ENCODE peak calls at places on chromosomes 7 and 10, in eight cellular contexts. V is ovary, B is Peyer's patch, M is breast epithelium, J is HepG2, N is heart left ventricle, F is H1, C is IMR-90. A is an unnamed sample.

GRCh38 chr7:22320416-22320815 is 36.5 kb downstream of the RAPGEF5 start:
- DNase-seq in V (no peak), B (no peak), M (no peak), J (no peak), N (no peak), F (no peak), C (no peak), A (no peak)

GRCh38 chr10:89242840-89243586 is 8.6 kb downstream of the LIPA start:
- DNase-seq in V (no peak), B (no peak), M (no peak), J (no peak), N (no peak), F (no peak), C (no peak), A (no peak)

GRCh38 chr7:40612298-40612697 is 477.5 kb downstream of the SUGCT start:
- DNase-seq in V (no peak), B (no peak), M (no peak), J (no peak), N (no peak), F (no peak), C (no peak), A (no peak)

GRCh38 chr10:90742189-90742588 is 115.7 kb downstream of the HTR7 start:
- DNase-seq in V (no peak), B (no peak), M (no peak), J (no peak), N (no peak), F (no peak), C (peak), A (no peak)

GRCh38 chr7:122673951-122674350 is 25.0 kb downstream of the RNF133 start:
- DNase-seq in V (no peak), B (no peak), M (no peak), J (no peak), N (no peak), F (no peak), C (no peak), A (no peak)

GRCh38 chr7:82210422-82211184 is 233.0 kb downstream of the CACNA2D1 start:
- DNase-seq in V (no peak), B (no peak), M (no peak), J (no peak), N (no peak), F (no peak), C (peak), A (peak)

GRCh38 chr7:3463696-3464095 is 162.6 kb downstream of the SDK1 start:
- DNase-seq in V (no peak), B (no peak), M (no peak), J (no peak), N (no peak), F (no peak), C (no peak), A (no peak)

GRCh38 chr10:132099701-132100481 is 34.1 kb downstream of the JAKMIP3 start:
- DNase-seq in V (no peak), B (peak), M (no peak), J (no peak), N (no peak), F (peak), C (no peak), A (no peak)

GRCh38 chr10:127852456-127852855 is 40.3 kb downstream of the CLRN3 start:
- DNase-seq in V (no peak), B (no peak), M (no peak), J (no peak), N (no peak), F (no peak), C (no peak), A (no peak)

GRCh38 chr10:104231784-104232612 is at the start of gene CFAP43:
- DNase-seq in V (peak), B (peak), M (peak), J (peak), N (peak), F (peak), C (peak), A (peak)
- TF ChIP-seq POLR2A in V (peak), B (no peak), M (peak), J (peak), N (no peak), F (peak), C (no peak), A (peak)

DNA sequence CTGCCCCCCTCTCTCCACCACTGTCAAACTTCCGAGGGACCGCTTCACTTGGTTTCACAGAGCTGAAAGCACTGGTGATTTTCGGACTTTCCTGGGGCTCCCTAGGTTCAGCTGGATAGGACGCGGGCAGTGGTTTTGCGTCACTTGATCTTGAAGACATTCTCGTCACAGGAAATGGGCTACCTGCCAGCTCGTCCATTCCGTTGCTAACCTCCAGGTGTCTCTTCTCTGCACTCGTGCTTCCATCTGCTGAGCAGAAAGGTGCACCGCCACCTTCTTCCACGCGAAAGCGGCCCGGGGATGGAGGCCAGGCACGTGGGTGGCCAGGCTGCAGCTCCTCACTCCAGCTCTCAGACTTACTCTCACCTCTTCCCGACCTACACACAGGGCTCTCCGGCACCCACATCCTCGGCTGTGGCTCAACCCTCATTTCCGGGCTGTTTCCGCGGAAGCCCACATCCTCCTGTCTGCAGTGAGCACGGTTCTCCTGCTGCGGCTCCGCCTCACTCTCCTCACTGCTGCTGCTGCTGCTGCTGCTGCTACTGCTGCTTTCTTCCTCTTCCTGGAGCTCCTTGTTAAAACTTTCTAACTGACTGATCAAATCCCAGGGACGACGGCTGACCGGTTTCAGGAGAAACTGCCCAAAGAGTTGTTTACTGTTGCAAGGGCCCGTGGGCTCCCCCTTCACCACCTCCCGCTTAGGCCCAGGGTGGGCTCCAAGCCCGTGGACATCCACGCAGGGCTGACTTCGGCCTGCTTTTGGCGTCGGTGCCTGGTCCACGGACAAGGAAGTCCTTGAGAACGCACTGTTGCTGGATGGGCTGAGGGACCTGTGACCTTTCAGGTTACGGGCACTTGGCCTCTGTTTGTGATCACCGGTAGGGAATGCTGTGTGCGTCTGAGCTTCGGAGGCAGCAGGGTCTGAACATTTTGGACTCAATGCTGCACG is 32.1 kb downstream of the JCAD start:
- DNase-seq in V (no peak), B (peak), M (peak), J (no peak), N (peak), F (peak), C (no peak), A (peak)
- TF ChIP-seq POLR2A in V (no peak), B (no peak), M (no peak), J (no peak), N (no peak), F (no peak), C (no peak), A (no peak)

DNA sequence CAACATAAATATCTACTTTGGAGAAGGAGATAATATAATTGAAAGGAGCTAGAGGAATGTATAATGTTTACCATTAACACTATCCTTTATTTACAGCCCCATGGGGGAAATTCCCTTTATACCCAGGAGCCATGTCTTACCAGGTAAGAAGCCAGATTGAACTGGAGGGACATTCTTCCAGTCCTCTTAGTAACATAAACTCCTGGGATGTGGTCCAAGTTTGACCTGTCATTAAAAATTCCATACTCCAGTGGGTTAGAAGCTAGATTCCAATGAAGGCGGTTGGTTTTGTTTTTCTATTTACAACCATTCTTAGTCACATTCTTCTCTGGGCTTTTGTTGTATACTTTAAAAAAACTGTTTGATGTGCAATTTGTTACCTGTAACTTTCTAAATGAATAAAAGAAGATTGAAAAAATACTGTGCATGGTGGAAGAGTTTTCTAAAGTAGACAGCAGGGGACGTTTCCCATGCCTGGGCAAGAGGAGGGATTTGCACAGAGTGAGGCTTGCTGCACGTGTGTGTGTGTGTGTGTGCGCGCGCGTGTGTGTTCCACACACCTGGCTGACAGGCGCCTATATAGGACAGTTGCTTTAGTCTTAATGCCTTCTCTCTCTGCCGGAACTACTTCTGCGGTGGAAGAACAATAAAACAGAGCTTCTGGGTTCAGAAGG is 2.0 kb downstream of the PLCE1 start:
- DNase-seq in V (no peak), B (no peak), M (no peak), J (no peak), N (no peak), F (no peak), C (peak), A (no peak)
- TF ChIP-seq POLR2A in V (no peak), B (no peak), M (no peak), J (no peak), N (no peak), F (no peak), C (no peak), A (no peak)

DNA sequence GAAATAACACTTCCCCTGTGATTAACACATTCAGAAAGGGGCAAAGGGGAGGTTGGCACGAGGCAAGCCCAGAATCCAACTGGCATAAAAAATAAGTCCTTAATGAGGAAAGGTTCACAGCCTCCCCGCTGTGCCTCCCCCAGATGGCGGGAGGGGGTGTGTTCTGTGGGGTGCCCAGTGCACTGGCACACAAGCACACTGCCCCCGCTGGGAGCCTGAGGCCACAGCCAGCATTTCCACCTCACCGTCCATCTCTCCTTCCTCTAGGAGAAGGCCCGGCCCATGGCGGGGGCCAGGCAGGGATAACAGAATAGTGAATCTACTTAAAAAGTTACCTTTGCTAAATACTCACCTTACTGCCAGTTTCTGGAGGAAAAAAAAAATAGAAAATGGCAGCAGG is 43.2 kb downstream of the PRKAG2 start:
- DNase-seq in V (no peak), B (peak), M (no peak), J (no peak), N (no peak), F (no peak), C (no peak), A (no peak)
- TF ChIP-seq POLR2A in V (no peak), B (no peak), M (no peak), J (no peak), N (no peak), F (no peak), C (no peak), A (no peak)

DNA sequence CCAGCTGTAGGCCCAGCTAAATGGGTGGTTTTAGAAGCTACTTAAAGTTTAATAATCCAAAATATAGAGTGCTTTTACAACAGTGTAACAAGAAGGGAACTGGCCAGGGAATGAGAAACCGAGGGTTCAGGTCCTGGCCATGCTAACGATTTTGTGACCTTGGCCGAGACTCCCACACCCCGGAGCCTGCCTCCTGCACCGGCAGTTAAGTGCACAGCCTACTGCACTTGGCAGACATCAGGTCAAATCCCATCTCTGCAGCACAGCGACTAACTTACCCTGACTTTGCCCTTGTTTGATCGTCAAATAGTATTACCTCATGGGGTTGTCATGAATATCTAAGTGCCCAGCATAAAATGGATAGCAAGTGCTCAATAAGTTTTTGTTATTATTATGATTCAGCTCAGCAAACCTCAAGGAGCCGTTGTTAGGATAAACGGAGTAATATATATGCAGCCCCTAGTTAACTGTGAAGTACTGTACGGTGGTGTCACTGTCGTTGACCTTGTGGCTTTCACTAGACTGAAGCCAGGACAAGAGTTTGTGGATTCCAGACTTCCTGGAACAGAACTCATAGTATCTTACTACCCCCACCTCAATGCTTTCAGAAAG is 35.5 kb downstream of the LYZL1 start:
- DNase-seq in V (no peak), B (no peak), M (no peak), J (peak), N (no peak), F (no peak), C (peak), A (no peak)
- TF ChIP-seq POLR2A in V (no peak), B (no peak), M (no peak), J (no peak), N (no peak), F (no peak), C (no peak), A (no peak)